ENCODE peak calls at places on chromosomes 3 and 15, in seven cellular contexts. One of them, this sample, is unnamed.

GRCh38 chr3:126024049-126024854 is 55.3 kb downstream of the ROPN1B start:
- DNase-seq in AG08396: no peak
- DNase-seq in left lobe of liver: no peak
- DNase-seq in hypothalamus: no peak
- DNase-seq in activated T-cell treated with anti-CD3 and anti-CD28 coated beads, Interleukin-2, amount 50 U/mL, for 72 hours: no peak
- DNase-seq in stimulated activated CD8-positive, alpha-beta memory T cell treated with anti-CD3 and anti-CD28 coated beads, Interleukin-4, amount 100 ng/mL, for 4 hours: no peak
- DNase-seq in Kasumi-1: no peak
- DNase-seq in this sample: no peak

GRCh38 chr15:67967871-67968423 is 86.2 kb upstream of the PIAS1 start:
- DNase-seq in AG08396: peak; percentile 71
- DNase-seq in left lobe of liver: peak; percentile 62
- DNase-seq in hypothalamus: peak; percentile 21
- DNase-seq in activated T-cell treated with anti-CD3 and anti-CD28 coated beads, Interleukin-2, amount 50 U/mL, for 72 hours: no peak
- DNase-seq in stimulated activated CD8-positive, alpha-beta memory T cell treated with anti-CD3 and anti-CD28 coated beads, Interleukin-4, amount 100 ng/mL, for 4 hours: no peak
- DNase-seq in Kasumi-1: peak; percentile 42
- DNase-seq in this sample: peak; percentile 17

GRCh38 chr3:44058022-44058867 is 183.4 kb upstream of the TOPAZ1 start:
- DNase-seq in AG08396: peak; percentile 57
- DNase-seq in left lobe of liver: no peak
- DNase-seq in hypothalamus: no peak
- DNase-seq in activated T-cell treated with anti-CD3 and anti-CD28 coated beads, Interleukin-2, amount 50 U/mL, for 72 hours: peak; percentile 19
- DNase-seq in stimulated activated CD8-positive, alpha-beta memory T cell treated with anti-CD3 and anti-CD28 coated beads, Interleukin-4, amount 100 ng/mL, for 4 hours: peak; percentile 36
- DNase-seq in Kasumi-1: no peak
- DNase-seq in this sample: no peak

GRCh38 chr15:101810905-101811304 is 1.1 kb upstream of the OR4F15 start:
- DNase-seq in AG08396: no peak
- DNase-seq in left lobe of liver: no peak
- DNase-seq in hypothalamus: no peak
- DNase-seq in activated T-cell treated with anti-CD3 and anti-CD28 coated beads, Interleukin-2, amount 50 U/mL, for 72 hours: no peak
- DNase-seq in stimulated activated CD8-positive, alpha-beta memory T cell treated with anti-CD3 and anti-CD28 coated beads, Interleukin-4, amount 100 ng/mL, for 4 hours: no peak
- DNase-seq in Kasumi-1: peak; percentile 8
- DNase-seq in this sample: no peak

GRCh38 chr3:47491777-47492176 is 16.0 kb upstream of the SCAP start:
- DNase-seq in AG08396: no peak
- DNase-seq in left lobe of liver: no peak
- DNase-seq in hypothalamus: no peak
- DNase-seq in activated T-cell treated with anti-CD3 and anti-CD28 coated beads, Interleukin-2, amount 50 U/mL, for 72 hours: no peak
- DNase-seq in stimulated activated CD8-positive, alpha-beta memory T cell treated with anti-CD3 and anti-CD28 coated beads, Interleukin-4, amount 100 ng/mL, for 4 hours: no peak
- DNase-seq in Kasumi-1: no peak
- DNase-seq in this sample: no peak

GRCh38 chr3:103787879-103788278 is 1353.1 kb downstream of the ZPLD1 start:
- DNase-seq in AG08396: no peak
- DNase-seq in left lobe of liver: no peak
- DNase-seq in hypothalamus: no peak
- DNase-seq in activated T-cell treated with anti-CD3 and anti-CD28 coated beads, Interleukin-2, amount 50 U/mL, for 72 hours: no peak
- DNase-seq in stimulated activated CD8-positive, alpha-beta memory T cell treated with anti-CD3 and anti-CD28 coated beads, Interleukin-4, amount 100 ng/mL, for 4 hours: no peak
- DNase-seq in Kasumi-1: no peak
- DNase-seq in this sample: no peak

GRCh38 chr3:73740041-73740440 is 115.3 kb upstream of the PDZRN3 start:
- DNase-seq in AG08396: no peak
- DNase-seq in left lobe of liver: no peak
- DNase-seq in hypothalamus: no peak
- DNase-seq in activated T-cell treated with anti-CD3 and anti-CD28 coated beads, Interleukin-2, amount 50 U/mL, for 72 hours: no peak
- DNase-seq in stimulated activated CD8-positive, alpha-beta memory T cell treated with anti-CD3 and anti-CD28 coated beads, Interleukin-4, amount 100 ng/mL, for 4 hours: no peak
- DNase-seq in Kasumi-1: no peak
- DNase-seq in this sample: no peak

GRCh38 chr3:143241556-143241955 is 122.0 kb downstream of the CHST2 start:
- DNase-seq in AG08396: no peak
- DNase-seq in left lobe of liver: no peak
- DNase-seq in hypothalamus: no peak
- DNase-seq in activated T-cell treated with anti-CD3 and anti-CD28 coated beads, Interleukin-2, amount 50 U/mL, for 72 hours: no peak
- DNase-seq in stimulated activated CD8-positive, alpha-beta memory T cell treated with anti-CD3 and anti-CD28 coated beads, Interleukin-4, amount 100 ng/mL, for 4 hours: no peak
- DNase-seq in Kasumi-1: no peak
- DNase-seq in this sample: no peak

GRCh38 chr3:88812576-88812975 is 294.8 kb upstream of the EPHA3 start:
- DNase-seq in AG08396: no peak
- DNase-seq in left lobe of liver: no peak
- DNase-seq in hypothalamus: no peak
- DNase-seq in activated T-cell treated with anti-CD3 and anti-CD28 coated beads, Interleukin-2, amount 50 U/mL, for 72 hours: no peak
- DNase-seq in stimulated activated CD8-positive, alpha-beta memory T cell treated with anti-CD3 and anti-CD28 coated beads, Interleukin-4, amount 100 ng/mL, for 4 hours: no peak
- DNase-seq in Kasumi-1: no peak
- DNase-seq in this sample: no peak